ENCODE peak calls at places on chromosomes 1 and 21, in nine cellular contexts. O, D, Z, S, U, B, Y, P and H are unnamed samples.

GRCh38 chr1:206776239-206776638 is 3.9 kb upstream of the IL10 start:
- DNase-seq in O (peak), D (no peak), Z (no peak), S (no peak), U (no peak), B (no peak), Y (peak), P (no peak), H (no peak)

GRCh38 chr1:91777196-91777595 is 108.8 kb downstream of the TGFBR3 start:
- DNase-seq in O (no peak), D (no peak), Z (no peak), S (no peak), U (no peak), B (no peak), Y (no peak), P (no peak), H (no peak)

GRCh38 chr1:155003766-155004351 is 1.3 kb downstream of the ZBTB7B start:
- DNase-seq in O (peak), D (peak), Z (peak), S (peak), U (no peak), B (no peak), Y (peak), P (peak), H (peak)

GRCh38 chr1:109639063-109639840 is 16.6 kb upstream of the GSTM4 start:
- DNase-seq in O (no peak), D (peak), Z (no peak), S (no peak), U (no peak), B (no peak), Y (no peak), P (no peak), H (no peak)

GRCh38 chr1:219358080-219358479 is 184.4 kb downstream of the LYPLAL1 start:
- DNase-seq in O (no peak), D (no peak), Z (no peak), S (no peak), U (no peak), B (no peak), Y (no peak), P (no peak), H (no peak)

GRCh38 chr21:36710729-36711048 is 11.8 kb downstream of the SIM2 start:
- DNase-seq in O (no peak), D (peak), Z (no peak), S (peak), U (no peak), B (no peak), Y (peak), P (no peak), H (no peak)

GRCh38 chr1:167328762-167329483 is 108.2 kb downstream of the POU2F1 start:
- DNase-seq in O (peak), D (peak), Z (no peak), S (peak), U (no peak), B (no peak), Y (no peak), P (no peak), H (no peak)

GRCh38 chr1:99700020-99700419 is 54.1 kb downstream of the PALMD start:
- DNase-seq in O (peak), D (no peak), Z (no peak), S (no peak), U (no peak), B (no peak), Y (no peak), P (no peak), H (no peak)

GRCh38 chr1:230878584-230878975 is 10.3 kb upstream of the C1orf198 start:
- DNase-seq in O (peak), D (no peak), Z (peak), S (no peak), U (no peak), B (peak), Y (peak), P (no peak), H (no peak)

GRCh38 chr1:31880957-31881697 is 57.0 kb downstream of the PTP4A2 start:
- DNase-seq in O (no peak), D (no peak), Z (no peak), S (peak), U (no peak), B (no peak), Y (no peak), P (no peak), H (no peak)

GRCh38 chr1:26537951-26538352 is 8.4 kb downstream of the RPS6KA1 start:
- DNase-seq in O (peak), D (peak), Z (no peak), S (peak), U (peak), B (no peak), Y (peak), P (no peak), H (no peak)

DNA sequence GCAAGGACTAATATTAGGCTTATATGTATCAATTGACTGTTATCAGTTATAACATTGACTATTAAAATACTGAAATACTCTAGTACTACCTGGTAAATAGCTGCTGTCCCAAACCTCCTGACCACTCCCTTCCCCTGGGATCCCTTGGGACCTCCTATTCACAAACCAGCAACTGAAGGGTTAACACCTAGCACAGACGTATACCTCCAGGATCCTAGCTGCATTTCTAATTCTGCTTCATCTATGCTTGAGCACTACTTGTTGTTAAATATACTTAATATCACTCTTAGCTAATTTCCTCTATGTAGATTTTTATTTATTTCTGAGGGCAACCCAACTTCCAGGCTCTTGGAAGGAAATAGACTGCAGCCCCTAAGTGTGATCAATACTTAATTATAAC is 1.8 kb upstream of the NFYC start:
- DNase-seq in O (no peak), D (no peak), Z (no peak), S (no peak), U (no peak), B (no peak), Y (no peak), P (no peak), H (no peak)
- H3K27ac ChIP-seq in O (no peak), D (no peak), Z (no peak), S (no peak), U (no peak), B (no peak), Y (no peak), P (no peak), H (no peak)

GRCh38 chr1:3473381-3473844 is 18.9 kb downstream of the ARHGEF16 start:
- DNase-seq in O (peak), D (no peak), Z (no peak), S (no peak), U (peak), B (peak), Y (peak), P (no peak), H (peak)

GRCh38 chr1:3472906-3473305 is 18.4 kb downstream of the ARHGEF16 start:
- DNase-seq in O (no peak), D (no peak), Z (no peak), S (no peak), U (no peak), B (no peak), Y (no peak), P (no peak), H (no peak)

GRCh38 chr1:3472088-3472850 is 17.8 kb downstream of the ARHGEF16 start:
- DNase-seq in O (no peak), D (no peak), Z (no peak), S (no peak), U (no peak), B (no peak), Y (no peak), P (no peak), H (no peak)

GRCh38 chr1:3474421-3474820 is 20.0 kb downstream of the ARHGEF16 start:
- DNase-seq in O (no peak), D (no peak), Z (no peak), S (no peak), U (no peak), B (no peak), Y (no peak), P (no peak), H (no peak)

DNA sequence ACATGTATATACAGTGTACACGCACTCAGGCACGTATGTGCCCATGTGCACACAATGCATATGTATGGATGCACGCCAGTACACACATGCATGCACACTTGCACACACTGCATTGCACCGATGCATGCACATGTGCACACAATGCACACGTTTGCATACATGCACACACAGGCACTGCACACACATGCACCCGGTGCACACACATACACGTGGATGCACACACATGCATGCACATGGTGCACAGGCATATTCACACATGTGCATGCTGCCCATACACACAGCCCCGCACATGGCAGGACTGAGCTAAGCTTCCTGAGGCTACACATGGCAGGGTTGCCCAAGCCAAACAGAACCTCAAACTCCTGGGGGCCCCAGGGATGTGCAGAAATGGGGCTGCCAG is 19.6 kb downstream of the ARHGEF16 start:
- DNase-seq in O (no peak), D (no peak), Z (no peak), S (no peak), U (no peak), B (no peak), Y (no peak), P (no peak), H (no peak)
- H3K27ac ChIP-seq in O (no peak), D (no peak), Z (no peak), S (no peak), U (no peak), B (no peak), Y (no peak), P (no peak), H (no peak)

GRCh38 chr1:177011508-177011907 is 153.0 kb downstream of the ASTN1 start:
- DNase-seq in O (no peak), D (no peak), Z (no peak), S (no peak), U (no peak), B (no peak), Y (no peak), P (no peak), H (no peak)
- H3K27ac ChIP-seq in O (no peak), D (no peak), Z (no peak), S (no peak), U (no peak), B (no peak), Y (no peak), P (no peak), H (no peak)

DNA sequence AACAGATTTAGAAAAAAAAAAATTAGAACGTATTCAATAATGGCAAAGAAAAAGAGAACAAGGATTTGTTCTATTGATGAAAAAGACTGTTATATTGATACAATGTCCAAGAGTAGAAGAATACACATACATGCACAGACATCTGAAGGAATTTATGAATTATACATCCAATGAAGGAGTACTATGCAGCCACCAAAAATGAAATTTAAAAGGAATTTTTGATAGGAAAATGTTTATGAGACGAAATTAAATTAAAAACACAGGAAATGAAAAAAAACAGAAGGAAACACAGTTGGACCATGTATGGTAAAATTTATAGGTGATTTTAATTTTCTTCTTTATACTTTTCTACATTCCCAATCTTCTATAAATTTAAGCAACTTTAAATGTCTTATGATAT is 110.3 kb downstream of the LTN1 start:
- DNase-seq in O (no peak), D (no peak), Z (no peak), S (no peak), U (no peak), B (no peak), Y (no peak), P (no peak), H (no peak)
- H3K27ac ChIP-seq in O (no peak), D (no peak), Z (no peak), S (no peak), U (no peak), B (no peak), Y (no peak), P (no peak), H (no peak)